ENCODE peak calls at places on chromosome 3, in ten cellular contexts. L, W, U, Q, Z, I, J, S, F and A are unnamed samples.

GRCh38 chr3:71050133-71050520 is 533.4 kb downstream of the FOXP1 start:
- DNase-seq in L (no peak), W (no peak), U (no peak), Q (no peak), Z (no peak), I (no peak), J (no peak), S (no peak), F (peak; percentile 62), A (no peak)

GRCh38 chr3:72288955-72289707 is 504.2 kb upstream of the PROK2 start:
- DNase-seq in L (peak; percentile 82), W (no peak), U (peak; percentile 35), Q (no peak), Z (no peak), I (no peak), J (peak; percentile 73), S (peak; percentile 71), F (peak; percentile 84), A (no peak)

GRCh38 chr3:41198526-41198925 is 779 bp upstream of the CTNNB1 start:
- DNase-seq in L (peak; percentile 61), W (no peak), U (no peak), Q (no peak), Z (peak; percentile 52), I (no peak), J (peak; percentile 62), S (no peak), F (peak; percentile 26), A (no peak)

GRCh38 chr3:124792341-124793034 is 62.2 kb downstream of the UMPS start:
- DNase-seq in L (no peak), W (no peak), U (no peak), Q (no peak), Z (no peak), I (no peak), J (no peak), S (no peak), F (no peak), A (no peak)

GRCh38 chr3:187014417-187014864 is 84.1 kb downstream of the ST6GAL1 start:
- DNase-seq in L (no peak), W (no peak), U (no peak), Q (no peak), Z (no peak), I (no peak), J (no peak), S (no peak), F (peak; percentile 55), A (no peak)

GRCh38 chr3:189554868-189555557 is 76.2 kb upstream of the TP63 start:
- DNase-seq in L (no peak), W (no peak), U (no peak), Q (no peak), Z (no peak), I (no peak), J (no peak), S (no peak), F (no peak), A (no peak)

GRCh38 chr3:77256584-77257488 is 216.9 kb downstream of the ROBO2 start:
- DNase-seq in L (no peak), W (peak; percentile 82), U (no peak), Q (no peak), Z (peak; percentile 96), I (no peak), J (no peak), S (no peak), F (no peak), A (peak; percentile 86)

GRCh38 chr3:11514191-11514770 is 129.4 kb downstream of the VGLL4 start:
- DNase-seq in L (no peak), W (no peak), U (no peak), Q (no peak), Z (no peak), I (no peak), J (no peak), S (no peak), F (peak; percentile 87), A (peak; percentile 22)

GRCh38 chr3:187628169-187628568 is 42.0 kb downstream of the SST start:
- DNase-seq in L (no peak), W (no peak), U (no peak), Q (no peak), Z (no peak), I (no peak), J (peak; percentile 83), S (no peak), F (no peak), A (peak; percentile 65)

GRCh38 chr3:133535971-133536634 is 37.4 kb upstream of the CDV3 start:
- DNase-seq in L (peak; percentile 52), W (peak; percentile 33), U (no peak), Q (peak; percentile 80), Z (no peak), I (no peak), J (no peak), S (no peak), F (peak; percentile 92), A (peak; percentile 76)

GRCh38 chr3:13025090-13025489 is 48.1 kb downstream of the IQSEC1 start:
- DNase-seq in L (no peak), W (no peak), U (no peak), Q (no peak), Z (no peak), I (no peak), J (no peak), S (no peak), F (peak; percentile 42), A (no peak)

GRCh38 chr3:122992628-122993570 is 34.7 kb downstream of the SEMA5B start:
- DNase-seq in L (no peak), W (no peak), U (no peak), Q (no peak), Z (no peak), I (no peak), J (peak; percentile 60), S (peak; percentile 35), F (no peak), A (no peak)

GRCh38 chr3:185200639-185201038 is 47.8 kb upstream of the C3orf70 start:
- DNase-seq in L (no peak), W (no peak), U (no peak), Q (no peak), Z (no peak), I (no peak), J (no peak), S (no peak), F (peak; percentile 65), A (no peak)

GRCh38 chr3:141941093-141941492 is 64.7 kb downstream of the ATP1B3 start:
- DNase-seq in L (no peak), W (no peak), U (no peak), Q (no peak), Z (no peak), I (no peak), J (no peak), S (no peak), F (no peak), A (no peak)

GRCh38 chr3:10548997-10549396 is 43.6 kb upstream of the ATP2B2 start:
- DNase-seq in L (no peak), W (no peak), U (no peak), Q (no peak), Z (no peak), I (no peak), J (no peak), S (no peak), F (no peak), A (no peak)

GRCh38 chr3:60610441-60611112 is 640.7 kb downstream of the FHIT start:
- DNase-seq in L (peak; percentile 55), W (no peak), U (no peak), Q (peak; percentile 97), Z (no peak), I (no peak), J (no peak), S (no peak), F (peak; percentile 68), A (no peak)

GRCh38 chr3:187678869-187679268 is 8.7 kb upstream of the SST start:
- DNase-seq in L (peak; percentile 81), W (peak; percentile 9), U (peak; percentile 45), Q (peak; percentile 38), Z (peak; percentile 75), I (no peak), J (peak; percentile 82), S (peak; percentile 10), F (peak; percentile 71), A (peak; percentile 60)

GRCh38 chr3:111769965-111770364 is 89.1 kb upstream of the PHLDB2 start:
- DNase-seq in L (no peak), W (no peak), U (no peak), Q (no peak), Z (no peak), I (no peak), J (no peak), S (no peak), F (peak; percentile 33), A (no peak)

GRCh38 chr3:64377942-64378341 is 152.7 kb upstream of the PRICKLE2 start:
- DNase-seq in L (no peak), W (no peak), U (no peak), Q (no peak), Z (no peak), I (no peak), J (no peak), S (no peak), F (no peak), A (no peak)

GRCh38 chr3:49263490-49263889 is 13.5 kb downstream of the C3orf62 start:
- DNase-seq in L (peak; percentile 77), W (no peak), U (no peak), Q (no peak), Z (no peak), I (no peak), J (no peak), S (no peak), F (peak; percentile 50), A (no peak)

GRCh38 chr3:112097378-112097777 is 11.2 kb downstream of the C3orf52 start:
- DNase-seq in L (no peak), W (peak; percentile 71), U (no peak), Q (peak; percentile 93), Z (peak; percentile 56), I (no peak), J (no peak), S (no peak), F (peak; percentile 98), A (peak; percentile 7)

GRCh38 chr3:107928084-107928445 is 162.8 kb downstream of the CD47 start:
- DNase-seq in L (no peak), W (no peak), U (no peak), Q (no peak), Z (no peak), I (no peak), J (no peak), S (no peak), F (peak; percentile 43), A (peak; percentile 17)

GRCh38 chr3:24682141-24682547 is 187.5 kb upstream of the THRB start:
- DNase-seq in L (no peak), W (no peak), U (no peak), Q (no peak), Z (no peak), I (no peak), J (no peak), S (no peak), F (peak; percentile 68), A (no peak)

GRCh38 chr3:107976204-107976775 is 114.5 kb downstream of the CD47 start:
- DNase-seq in L (no peak), W (no peak), U (no peak), Q (no peak), Z (no peak), I (no peak), J (no peak), S (no peak), F (no peak), A (no peak)

GRCh38 chr3:23811117-23811487 is 5.3 kb downstream of the UBE2E1 start:
- DNase-seq in L (no peak), W (peak; percentile 15), U (peak; percentile 31), Q (no peak), Z (peak; percentile 38), I (no peak), J (peak; percentile 23), S (no peak), F (no peak), A (no peak)

GRCh38 chr3:136044980-136045745 is 79.6 kb downstream of the PPP2R3A start:
- DNase-seq in L (no peak), W (no peak), U (no peak), Q (no peak), Z (no peak), I (no peak), J (no peak), S (no peak), F (no peak), A (no peak)

GRCh38 chr3:112086857-112087524 is 802 bp downstream of the C3orf52 start:
- DNase-seq in L (no peak), W (no peak), U (no peak), Q (no peak), Z (no peak), I (no peak), J (no peak), S (no peak), F (peak; percentile 16), A (no peak)

GRCh38 chr3:75886971-75887526 is 101.7 kb upstream of the ZNF717 start:
- DNase-seq in L (no peak), W (no peak), U (no peak), Q (no peak), Z (no peak), I (no peak), J (no peak), S (no peak), F (no peak), A (no peak)